ENCODE peak calls at places on chromosome 19, in six cellular contexts. B is mucosa of descending colon, R is aorta, M is pancreas, D is A549, W is IMR-90. J is an unnamed sample. For H3K4me1, the result is how much of the 10 kb centered on the place peaks cover.

GRCh38 chr19:33175886-33176669 is 18.1 kb upstream of the LRP3 start:
- DNase-seq in M (no peak), B (no peak), D (peak), R (peak), W (peak), J (no peak)

GRCh38 chr19:326851-327250 is 17.7 kb downstream of the MIER2 start:
- DNase-seq in R (no peak), W (no peak), M (no peak), B (no peak), D (no peak), J (no peak)

GRCh38 chr19:30492581-30492980 is 120.4 kb downstream of the ZNF536 start:
- DNase-seq in M (no peak), R (no peak), D (no peak), W (no peak), B (no peak), J (no peak)

GRCh38 chr19:35734889-35735288 is 7.4 kb downstream of the IGFLR1 start:
- DNase-seq in M (no peak), D (no peak), W (no peak), R (no peak), B (no peak), J (no peak)

GRCh38 chr19:30229524-30230174 is 142.5 kb upstream of the ZNF536 start:
- DNase-seq in W (peak), B (no peak), R (no peak), M (no peak), D (no peak), J (no peak)

GRCh38 chr19:45428385-45429231 is 4.9 kb upstream of the ERCC1 start:
- DNase-seq in D (no peak), B (no peak), R (peak), W (peak), M (peak), J (peak)

GRCh38 chr19:30710721-30711120 is 338.5 kb downstream of the ZNF536 start:
- DNase-seq in M (no peak), B (no peak), R (no peak), W (no peak), D (no peak), J (no peak)

GRCh38 chr19:33713194-33713593 is 83.5 kb upstream of the KCTD15 start:
- DNase-seq in W (no peak), M (no peak), R (peak), B (no peak), D (no peak), J (no peak)

GRCh38 chr19:41933693-41934426 is 5.6 kb upstream of the ERFL start:
- DNase-seq in B (peak), M (no peak), W (no peak), R (no peak), D (peak), J (no peak)

GRCh38 chr19:54325631-54326030 is 12.7 kb upstream of the LILRA5 start:
- DNase-seq in W (no peak), B (no peak), D (no peak), M (no peak), R (no peak), J (no peak)

GRCh38 chr19:33362508-33363228 is 10.8 kb upstream of the CEBPG start:
- DNase-seq in R (no peak), W (no peak), D (no peak), M (no peak), B (no peak), J (no peak)

GRCh38 chr19:19280561-19280960 is 7.5 kb upstream of the TM6SF2 start:
- DNase-seq in W (peak), R (no peak), B (no peak), D (no peak), M (no peak), J (no peak)

GRCh38 chr19:5038631-5039271 is 69.8 kb downstream of the KDM4B start:
- DNase-seq in R (no peak), B (no peak), W (peak), M (no peak), D (peak), J (no peak)

GRCh38 chr19:47228168-47228936 is 2.6 kb downstream of the BBC3 start:
- DNase-seq in R (peak), B (peak), W (peak), D (peak), M (no peak), J (peak)

DNA sequence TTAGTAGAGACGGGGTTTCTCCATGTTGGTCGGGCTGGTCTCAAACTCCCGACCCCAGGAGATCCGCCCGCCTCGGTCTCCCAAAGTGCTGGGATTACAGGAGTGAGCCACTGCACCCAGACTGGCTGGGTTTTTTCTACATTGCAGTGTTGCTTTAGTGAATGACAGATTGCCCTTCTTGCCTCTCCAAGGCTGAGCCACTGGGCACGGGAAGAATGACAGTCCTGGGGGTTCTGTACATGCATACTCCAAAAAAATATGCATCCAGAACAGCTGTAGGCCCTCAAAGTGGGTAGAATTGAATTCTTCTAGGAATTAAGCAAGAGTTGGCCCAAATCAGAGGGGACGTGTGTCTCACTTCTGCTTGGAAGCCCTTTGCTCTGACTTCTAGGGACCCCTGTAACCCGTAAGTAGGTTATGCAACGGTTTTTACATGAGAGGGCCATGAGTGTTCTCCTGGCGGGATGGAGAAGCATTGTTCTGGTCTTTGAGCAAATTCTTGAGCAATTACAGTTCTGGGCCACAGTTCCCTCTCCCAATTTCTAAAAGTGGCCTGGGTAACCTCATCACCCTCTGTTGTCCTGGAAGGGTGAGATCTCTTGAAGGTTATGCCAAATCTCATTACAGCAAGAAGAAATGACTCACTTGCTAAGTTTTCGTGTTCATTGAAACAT is 3.6 kb downstream of the ACTN4 start:
- DNase-seq in B (peak), R (no peak), W (peak), M (no peak), D (peak), J (peak)
- H3K4me1 ChIP-seq in B (half or more), R (under half), W (under half), M (half or more), D (half or more), J (under half)

DNA sequence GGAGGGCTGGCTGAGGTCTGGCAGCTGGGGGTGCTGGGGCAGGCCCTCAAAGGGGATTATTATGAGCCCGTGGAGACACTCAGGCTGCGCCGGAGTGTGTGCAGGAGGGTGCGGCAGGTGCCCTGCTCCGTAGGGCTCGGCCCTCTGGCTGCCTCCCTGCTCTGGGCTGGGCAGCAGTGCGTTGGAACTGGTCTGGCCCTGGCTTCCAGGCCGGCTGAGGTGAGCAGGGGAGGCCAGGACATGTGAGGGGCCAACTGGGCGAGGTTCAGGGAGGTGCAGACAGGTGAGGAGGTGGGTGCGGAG is 31.2 kb downstream of the PIP5K1C start:
- DNase-seq in D (no peak), M (no peak), W (no peak), R (no peak), B (no peak), J (no peak)
- H3K4me1 ChIP-seq in D (under half), M (under half), W (under half), R (under half), B (under half), J (under half)

GRCh38 chr19:51417807-51418152 is 338 bp upstream of the SIGLEC10 start:
- DNase-seq in R (no peak), B (no peak), M (no peak), W (no peak), D (no peak), J (no peak)
- H3K4me1 ChIP-seq in R (under half), B (under half), M (under half), W (under half), D (under half), J (under half)

GRCh38 chr19:10766681-10767201 is 48.9 kb downstream of the DNM2 start:
- DNase-seq in W (peak), R (peak), D (no peak), B (no peak), M (peak), J (no peak)

GRCh38 chr19:10768936-10769335 is 51.1 kb downstream of the DNM2 start:
- DNase-seq in D (no peak), W (no peak), R (no peak), M (no peak), B (no peak), J (no peak)

GRCh38 chr19:10768369-10768768 is 50.5 kb downstream of the DNM2 start:
- DNase-seq in M (no peak), W (no peak), D (no peak), R (no peak), B (no peak), J (no peak)

GRCh38 chr19:10767726-10768125 is 49.8 kb downstream of the DNM2 start:
- DNase-seq in B (no peak), M (no peak), R (no peak), D (no peak), W (no peak), J (no peak)

DNA sequence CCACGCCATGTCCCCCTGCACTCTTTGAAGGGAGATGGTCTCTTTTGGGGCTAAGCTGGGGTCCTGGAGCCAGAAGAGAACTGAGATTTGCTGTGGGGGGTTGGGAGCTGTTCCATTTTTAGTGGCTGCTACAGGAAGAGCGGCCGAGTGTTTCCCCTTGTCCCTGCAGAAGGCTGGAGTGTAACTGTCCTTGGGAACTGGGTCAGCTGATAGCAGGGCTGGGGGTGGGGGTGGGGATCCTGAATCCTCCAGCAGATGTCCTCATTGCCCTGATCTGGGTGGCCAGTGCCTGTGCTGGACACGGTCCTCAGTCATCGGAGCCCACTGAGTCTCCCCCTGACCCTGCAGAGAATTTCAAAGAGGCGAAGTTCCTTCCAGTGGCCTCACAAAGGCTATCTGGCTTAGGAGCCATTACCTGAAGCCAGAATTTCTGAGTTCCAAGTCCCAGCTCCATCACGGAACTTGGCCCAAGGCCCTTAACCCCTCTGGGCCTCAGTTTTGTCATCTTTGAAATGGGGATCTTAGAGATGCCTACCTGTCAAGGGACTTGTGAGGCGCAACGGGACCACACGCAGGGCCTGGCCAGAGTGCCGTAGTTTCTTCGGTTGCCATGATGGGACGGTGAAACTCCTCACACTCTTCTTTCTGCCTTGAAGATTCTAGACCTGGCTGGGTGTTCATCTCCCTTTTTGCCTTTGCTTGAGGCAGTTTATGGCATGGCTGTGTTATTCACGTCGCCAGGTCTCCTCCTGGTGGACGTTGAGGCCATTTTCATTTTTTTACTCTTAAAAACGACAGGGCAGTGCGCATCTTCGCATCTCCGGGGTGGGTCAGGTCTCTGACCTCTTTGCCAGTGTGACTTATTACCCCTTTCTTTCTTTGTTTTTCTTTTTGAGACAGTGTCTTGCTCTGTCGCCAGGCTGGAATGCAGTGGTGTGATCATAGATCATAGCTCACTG is 51.9 kb downstream of the DNM2 start:
- DNase-seq in B (no peak), W (peak), R (no peak), M (no peak), D (peak), J (peak)
- H3K4me1 ChIP-seq in B (under half), W (under half), R (under half), M (half or more), D (half or more), J (under half)

DNA sequence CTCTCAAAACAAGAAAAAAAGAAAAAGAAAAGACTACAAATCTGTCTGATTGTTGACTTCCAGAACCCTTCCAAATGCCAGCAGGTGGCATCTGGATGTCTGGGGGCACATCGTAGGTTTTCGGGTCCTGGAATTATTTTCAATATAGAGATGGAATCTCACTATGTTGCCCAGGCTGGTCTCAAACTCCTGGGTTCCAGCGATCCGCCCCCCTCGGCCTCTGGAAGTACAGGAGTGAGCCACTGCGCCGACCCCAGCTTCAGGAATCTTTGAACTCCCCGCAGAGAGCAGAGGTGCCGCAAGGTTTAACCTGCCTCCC is 567 bp upstream of the B3GNT3 start:
- DNase-seq in W (no peak), B (no peak), R (no peak), M (no peak), D (no peak), J (no peak)
- H3K4me1 ChIP-seq in W (under half), B (under half), R (under half), M (under half), D (half or more), J (under half)

DNA sequence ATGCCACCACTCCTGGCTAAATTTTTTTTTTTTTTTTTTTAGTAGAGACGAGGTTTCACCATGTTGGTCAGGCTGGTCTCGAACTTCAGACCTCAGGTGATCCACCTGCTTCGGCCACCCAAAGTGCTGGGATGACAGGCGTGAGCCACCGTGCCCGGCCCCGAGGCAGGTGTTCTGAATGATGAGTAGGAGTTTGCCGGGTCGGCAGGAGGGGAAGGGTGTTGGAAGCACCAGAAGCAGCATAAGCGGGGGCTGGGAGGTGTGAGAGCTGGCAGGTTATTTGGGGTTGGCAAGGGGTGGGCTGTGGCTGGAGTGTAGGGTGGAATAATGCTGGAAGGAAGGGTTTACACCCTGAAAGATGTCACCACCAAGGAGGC is 1.8 kb downstream of the SPPL2B start:
- DNase-seq in M (no peak), D (no peak), B (no peak), R (no peak), W (no peak), J (no peak)
- H3K4me1 ChIP-seq in M (half or more), D (under half), B (half or more), R (under half), W (under half), J (under half)

DNA sequence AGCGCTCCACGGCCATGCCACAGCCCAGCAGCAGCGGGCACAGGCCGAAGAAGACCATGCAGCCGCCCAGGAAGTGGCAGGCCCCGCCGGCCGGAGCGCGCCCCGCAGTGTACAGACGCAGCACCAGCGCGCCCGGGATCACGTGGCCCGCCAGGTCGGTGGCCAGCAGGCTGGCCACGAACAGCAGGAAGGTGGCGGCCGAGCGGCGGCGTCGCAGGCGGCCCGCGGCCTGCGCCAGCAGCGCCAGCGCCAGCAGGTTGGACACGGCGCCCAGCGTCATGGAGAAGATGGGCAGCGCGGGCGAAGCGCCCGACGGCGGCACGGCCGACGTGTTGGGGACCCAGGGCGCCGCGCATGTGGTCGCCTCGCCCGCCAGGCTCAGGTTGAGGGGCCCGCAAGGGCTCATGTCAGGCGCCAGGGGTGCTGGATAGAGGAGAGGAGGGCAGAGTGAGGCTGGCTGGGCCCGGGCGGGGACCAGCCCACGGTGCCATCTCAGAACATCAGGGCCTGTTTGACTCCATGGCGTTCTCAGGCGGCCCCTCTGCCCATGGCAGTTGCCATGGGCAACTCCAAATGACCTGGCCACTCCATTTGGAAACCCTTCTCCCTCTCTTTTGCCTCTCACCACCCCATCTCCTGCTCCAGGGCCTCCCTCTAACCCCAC is 1.1 kb downstream of the PTGER1 start:
- DNase-seq in W (no peak), B (peak), D (no peak), R (no peak), M (no peak), J (no peak)
- H3K4me1 ChIP-seq in W (under half), B (under half), D (under half), R (under half), M (under half), J (under half)